ENCODE peak calls at places on chromosome 7, in six cellular contexts. D is GM12865, P is upper lobe of right lung, K is brain microvascular endothelial cell, R is OCI-LY7, F is heart right ventricle. Y is an unnamed sample.

GRCh38 chr7:51261950-51262795 is 54.4 kb downstream of the COBL start:
- DNase-seq in P (no peak), F (no peak), R (no peak), D (no peak), K (no peak), Y (no peak)

GRCh38 chr7:45203947-45204445 is 46.4 kb downstream of the RAMP3 start:
- DNase-seq in K (no peak), R (no peak), P (peak; percentile 19), D (peak; percentile 69), F (no peak), Y (no peak)

GRCh38 chr7:50341709-50342108 is 37.2 kb downstream of the IKZF1 start:
- DNase-seq in D (no peak), R (no peak), F (no peak), K (no peak), P (no peak), Y (no peak)

GRCh38 chr7:141071260-141071854 is 2.5 kb upstream of the TMEM178B start:
- DNase-seq in K (no peak), D (peak; percentile 40), F (peak; percentile 40), R (peak; percentile 48), P (no peak), Y (peak; percentile 47)

GRCh38 chr7:95213148-95213547 is 111.2 kb downstream of the PON1 start:
- DNase-seq in K (no peak), F (no peak), R (no peak), P (no peak), D (no peak), Y (no peak)

GRCh38 chr7:104206841-104207240 is 972 bp downstream of the ORC5 start:
- DNase-seq in R (peak; percentile 4), F (no peak), K (no peak), P (no peak), D (peak; percentile 16), Y (peak; percentile 9)

GRCh38 chr7:36391436-36392198 is 2.0 kb downstream of the ANLN start:
- DNase-seq in D (peak; percentile 70), F (no peak), R (peak; percentile 40), K (no peak), P (no peak), Y (peak; percentile 41)

GRCh38 chr7:56375173-56375572 is 259.0 kb upstream of the NUPR2 start:
- DNase-seq in R (no peak), D (no peak), P (no peak), F (no peak), K (no peak), Y (no peak)

GRCh38 chr7:14858410-14858809 is 44.1 kb downstream of the DGKB start:
- DNase-seq in F (no peak), P (no peak), R (no peak), D (no peak), K (no peak), Y (no peak)

GRCh38 chr7:159036916-159037605 is 107.6 kb downstream of the VIPR2 start:
- DNase-seq in D (no peak), P (peak; percentile 67), K (no peak), R (no peak), F (no peak), Y (no peak)

GRCh38 chr7:118153551-118154177 is 30.3 kb upstream of the LSM8 start:
- DNase-seq in R (peak; percentile 47), F (no peak), D (peak; percentile 52), P (no peak), K (peak; percentile 50), Y (peak; percentile 14)

GRCh38 chr7:31307941-31308340 is 32.6 kb downstream of the NEUROD6 start:
- DNase-seq in K (no peak), P (no peak), D (no peak), F (no peak), R (no peak), Y (no peak)

GRCh38 chr7:123191132-123191531 is 8.6 kb downstream of the SLC13A1 start:
- DNase-seq in F (no peak), K (peak; percentile 15), P (no peak), D (peak; percentile 5), R (no peak), Y (no peak)

GRCh38 chr7:44607141-44608068 is 978 bp downstream of the OGDH start:
- DNase-seq in P (no peak), D (no peak), K (no peak), R (no peak), F (no peak), Y (no peak)

GRCh38 chr7:158495780-158496179 is 91.8 kb downstream of the PTPRN2 start:
- DNase-seq in F (no peak), K (no peak), D (peak; percentile 29), P (no peak), R (peak; percentile 19), Y (peak; percentile 63)

GRCh38 chr7:139732471-139733167 is 45.2 kb downstream of the HIPK2 start:
- DNase-seq in F (no peak), R (no peak), K (no peak), D (no peak), P (no peak), Y (no peak)

GRCh38 chr7:85773116-85773783 is 586.4 kb upstream of the SEMA3D start:
- DNase-seq in P (no peak), F (no peak), R (no peak), D (no peak), K (peak; percentile 7), Y (no peak)

GRCh38 chr7:99324559-99324958 is 1.1 kb upstream of the ARPC1A start:
- DNase-seq in P (no peak), D (no peak), F (no peak), R (no peak), K (no peak), Y (no peak)

GRCh38 chr7:36746347-36746746 is 22.1 kb upstream of the AOAH start:
- DNase-seq in F (peak; percentile 17), P (no peak), R (no peak), K (no peak), D (no peak), Y (no peak)

GRCh38 chr7:52719677-52720076 is 315.8 kb upstream of the POM121L12 start:
- DNase-seq in R (no peak), F (no peak), K (no peak), P (no peak), D (no peak), Y (no peak)

GRCh38 chr7:103106336-103107070 is 31.6 kb downstream of the ARMC10 start:
- DNase-seq in K (no peak), R (no peak), P (no peak), D (no peak), F (no peak), Y (no peak)

GRCh38 chr7:116403265-116403664 is 96.3 kb upstream of the CAV2 start:
- DNase-seq in K (no peak), R (no peak), D (no peak), P (no peak), F (no peak), Y (no peak)

GRCh38 chr7:86748843-86749720 is 105.4 kb downstream of the GRM3 start:
- DNase-seq in K (no peak), F (no peak), R (no peak), P (no peak), D (no peak), Y (no peak)

GRCh38 chr7:26451997-26452396 is 160.3 kb downstream of the SNX10 start:
- DNase-seq in P (no peak), K (no peak), R (no peak), D (no peak), F (no peak), Y (no peak)

GRCh38 chr7:1693991-1694524 is 24.0 kb downstream of the ELFN1 start:
- DNase-seq in K (peak; percentile 63), R (no peak), D (no peak), P (peak; percentile 53), F (no peak), Y (peak; percentile 10)

GRCh38 chr7:23011222-23011924 is 2.6 kb downstream of the HYCC1 start:
- DNase-seq in D (no peak), K (no peak), F (no peak), P (no peak), R (no peak), Y (no peak)

GRCh38 chr7:22220947-22221346 is 136.0 kb downstream of the RAPGEF5 start:
- DNase-seq in R (no peak), D (no peak), K (peak; percentile 65), F (no peak), P (no peak), Y (no peak)

GRCh38 chr7:90312745-90313144 is 8.4 kb downstream of the FAM237B start:
- DNase-seq in D (peak; percentile 18), R (peak; percentile 14), P (no peak), K (no peak), F (no peak), Y (no peak)
- TF ChIP-seq CTCF in D (peak; percentile 15), R (peak; percentile 69), P (no peak), K (peak; percentile 41), F (no peak), Y (peak; percentile 18)

DNA sequence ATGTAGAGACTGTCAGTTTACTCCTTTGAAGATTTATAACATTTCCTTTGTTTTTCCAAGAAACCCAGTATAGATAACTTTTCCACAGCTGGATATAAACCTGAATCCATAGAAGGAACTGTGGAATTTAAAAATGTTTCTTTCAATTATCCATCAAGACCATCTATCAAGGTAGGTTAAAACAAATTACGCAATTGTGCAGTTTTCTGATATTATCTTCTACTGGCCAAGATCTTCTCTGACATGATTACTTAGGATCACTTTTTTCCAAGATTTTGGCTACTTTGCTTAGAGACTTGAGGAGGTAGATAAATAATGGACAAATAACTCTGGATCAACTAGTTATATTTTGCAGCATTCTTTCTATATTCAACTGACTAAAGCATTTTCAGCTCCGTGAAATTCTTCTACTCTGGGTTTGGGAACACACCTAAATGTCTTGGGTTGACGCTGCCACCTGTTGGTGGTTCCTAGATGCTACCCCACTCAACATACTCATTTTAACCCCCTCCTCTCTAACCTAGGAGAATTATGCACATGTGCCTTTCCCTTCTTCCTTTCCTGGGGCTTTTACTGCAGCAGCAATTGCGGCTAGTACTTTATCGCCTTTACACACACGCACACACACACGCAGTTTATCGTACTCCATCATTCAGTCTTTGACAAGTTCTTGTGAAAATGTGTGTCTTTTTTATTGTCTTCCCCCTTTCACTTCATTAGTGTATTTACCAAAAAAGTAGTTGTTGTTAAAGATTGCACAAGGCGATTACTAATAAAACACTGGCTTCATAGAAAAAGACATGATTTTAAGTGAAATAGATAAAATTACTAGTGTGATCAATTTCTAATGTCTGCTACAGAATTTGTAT is 32.7 kb downstream of the ABCB5 start:
- DNase-seq in F (no peak), P (no peak), D (peak; percentile 49), R (peak; percentile 10), K (no peak), Y (no peak)
- TF ChIP-seq CTCF in F (no peak), P (no peak), D (peak; percentile 47), R (peak; percentile 70), K (peak; percentile 74), Y (no peak)

GRCh38 chr7:151211155-151211772 is 976 bp upstream of the H2BK1 start:
- DNase-seq in K (no peak), F (no peak), P (no peak), R (no peak), D (no peak), Y (no peak)
- TF ChIP-seq CTCF in K (peak; percentile 3), F (no peak), P (no peak), R (no peak), D (no peak), Y (no peak)

GRCh38 chr7:128874140-128875031 is 11.7 kb downstream of the ATP6V1F start:
- DNase-seq in F (no peak), K (no peak), D (no peak), P (no peak), R (no peak), Y (no peak)

GRCh38 chr7:128871050-128871449 is 8.4 kb downstream of the ATP6V1F start:
- DNase-seq in R (peak; percentile 70), F (no peak), P (no peak), D (no peak), K (no peak), Y (no peak)

GRCh38 chr7:128873234-128873633 is 10.6 kb downstream of the ATP6V1F start:
- DNase-seq in F (no peak), D (no peak), K (no peak), P (no peak), R (no peak), Y (no peak)

GRCh38 chr7:128869944-128870285 is 7.3 kb downstream of the ATP6V1F start:
- DNase-seq in K (no peak), R (peak; percentile 13), D (no peak), P (no peak), F (no peak), Y (no peak)

GRCh38 chr7:128872394-128872824 is 9.8 kb downstream of the ATP6V1F start:
- DNase-seq in F (no peak), R (no peak), K (no peak), P (no peak), D (no peak), Y (no peak)
- TF ChIP-seq CTCF in F (no peak), R (peak; percentile 48), K (peak; percentile 33), P (no peak), D (peak; percentile 5), Y (no peak)

Y was measured in GM13976.